ENCODE peak calls at places on chromosomes 1 and 21, in four cellular contexts. K, S, R and O are unnamed samples. For H3K4me1, the result is how much of the 10 kb centered on the place peaks cover.

GRCh38 chr21:26918318-26919065 is 48.4 kb downstream of the ADAMTS5 start:
- DNase-seq in S (no peak), R (no peak), K (no peak), O (no peak)

GRCh38 chr1:52662645-52663313 is 29.8 kb downstream of the SHISAL2A start:
- DNase-seq in S (peak), K (no peak), R (no peak), O (no peak)

GRCh38 chr1:222631611-222632208 is 13.8 kb downstream of the MIA3 start:
- DNase-seq in S (no peak), R (no peak), K (no peak), O (no peak)

GRCh38 chr1:89310505-89310904 is 37.8 kb upstream of the GBP5 start:
- DNase-seq in K (no peak), S (no peak), R (no peak), O (no peak)

GRCh38 chr1:185170291-185170848 is 13.4 kb downstream of the SWT1 start:
- DNase-seq in S (peak), R (no peak), K (no peak), O (peak)

GRCh38 chr1:164559342-164560070 is 522 bp downstream of the PBX1 start:
- DNase-seq in R (peak), S (peak), K (peak), O (peak)

GRCh38 chr21:45373991-45374816 is 30.8 kb upstream of the COL18A1 start:
- DNase-seq in S (no peak), R (peak), K (no peak), O (no peak)

GRCh38 chr1:169108897-169109560 is 2.5 kb downstream of the ATP1B1 start:
- DNase-seq in R (no peak), S (no peak), K (no peak), O (peak)

GRCh38 chr1:110728388-110728787 is 53.6 kb upstream of the KCNA3 start:
- DNase-seq in K (no peak), R (no peak), S (no peak), O (no peak)

GRCh38 chr1:6185635-6186382 is 5.7 kb upstream of the CHD5 start:
- DNase-seq in K (no peak), S (no peak), R (no peak), O (peak)

GRCh38 chr1:218284377-218284916 is 646 bp upstream of the RRP15 start:
- DNase-seq in R (no peak), K (no peak), S (no peak), O (no peak)

GRCh38 chr21:37072239-37072987 is 458 bp downstream of the PIGP start:
- DNase-seq in S (peak), K (peak), R (peak), O (peak)

GRCh38 chr1:187051618-187052232 is 223.0 kb downstream of the PLA2G4A start:
- DNase-seq in S (peak), K (no peak), R (no peak), O (peak)

GRCh38 chr1:20153000-20153418 is 13.9 kb downstream of the PLA2G2F start:
- DNase-seq in R (peak), K (peak), S (no peak), O (no peak)

GRCh38 chr1:231026576-231026975 is 13.5 kb downstream of the FAM89A start:
- DNase-seq in R (no peak), S (no peak), K (no peak), O (no peak)

GRCh38 chr1:21775985-21776562 is 6.9 kb downstream of the USP48 start:
- DNase-seq in K (no peak), R (no peak), S (no peak), O (no peak)
- H3K4me1 ChIP-seq in K (under half), R (under half), S (under half), O (under half)

GRCh38 chr1:198918920-198919319 is 280.1 kb downstream of the PTPRC start:
- DNase-seq in R (no peak), S (peak), K (no peak), O (no peak)

GRCh38 chr1:198919667-198920398 is 281.0 kb downstream of the PTPRC start:
- DNase-seq in K (no peak), R (no peak), S (peak), O (no peak)

GRCh38 chr1:198923940-198924339 is 285.1 kb downstream of the PTPRC start:
- DNase-seq in K (no peak), S (no peak), R (no peak), O (no peak)

GRCh38 chr1:198925575-198925974 is 286.7 kb downstream of the PTPRC start:
- DNase-seq in R (no peak), S (no peak), K (no peak), O (no peak)

GRCh38 chr1:198922638-198923430 is 284.0 kb downstream of the PTPRC start:
- DNase-seq in K (no peak), S (no peak), R (no peak), O (no peak)
- H3K4me1 ChIP-seq in K (under half), S (under half), R (under half), O (under half)

GRCh38 chr1:26239936-26240335 is 5.9 kb downstream of the CEP85 start:
- DNase-seq in S (no peak), R (no peak), K (no peak), O (no peak)

GRCh38 chr1:26234644-26235384 is 814 bp downstream of the CEP85 start:
- DNase-seq in R (no peak), K (no peak), S (peak), O (peak)

GRCh38 chr1:26233903-26234643 is at the start of gene CEP85:
- DNase-seq in S (peak), K (peak), R (peak), O (peak)

DNA sequence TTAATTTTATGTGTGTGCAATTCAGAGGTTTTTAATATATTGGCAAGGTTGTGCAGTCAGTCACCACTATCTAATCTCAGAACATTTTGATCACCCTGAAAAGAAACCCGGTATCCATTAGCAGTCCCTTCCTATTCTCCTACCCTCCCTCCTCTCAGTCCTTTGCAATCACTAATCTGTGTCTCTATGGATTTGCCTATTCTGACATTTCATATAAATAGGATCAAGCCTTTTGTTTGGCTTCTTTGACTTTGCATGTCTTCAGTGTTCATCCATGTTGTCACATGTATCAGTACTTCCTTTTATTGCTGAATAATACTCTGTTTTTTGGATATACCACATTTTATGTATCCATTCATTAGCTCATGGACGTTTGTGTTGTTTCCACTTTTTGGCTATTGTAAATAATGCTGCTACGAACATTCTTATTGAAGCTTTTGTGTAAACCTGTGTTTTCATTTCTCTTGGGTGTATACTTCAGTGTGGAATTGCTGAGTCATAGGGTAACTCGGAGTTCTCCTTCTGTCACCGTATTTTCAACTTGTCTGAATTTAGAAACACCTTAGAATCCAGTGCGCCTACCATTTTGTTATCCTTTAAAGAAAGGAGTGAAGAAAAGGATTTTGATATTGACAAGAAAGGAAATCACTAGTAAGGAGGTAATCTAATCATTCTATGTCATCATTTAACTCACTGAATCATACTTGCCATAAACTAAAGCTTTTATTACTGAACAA is 3.4 kb downstream of the CEP85 start:
- DNase-seq in R (no peak), K (no peak), S (peak), O (no peak)
- H3K4me1 ChIP-seq in R (under half), K (under half), S (under half), O (under half)

DNA sequence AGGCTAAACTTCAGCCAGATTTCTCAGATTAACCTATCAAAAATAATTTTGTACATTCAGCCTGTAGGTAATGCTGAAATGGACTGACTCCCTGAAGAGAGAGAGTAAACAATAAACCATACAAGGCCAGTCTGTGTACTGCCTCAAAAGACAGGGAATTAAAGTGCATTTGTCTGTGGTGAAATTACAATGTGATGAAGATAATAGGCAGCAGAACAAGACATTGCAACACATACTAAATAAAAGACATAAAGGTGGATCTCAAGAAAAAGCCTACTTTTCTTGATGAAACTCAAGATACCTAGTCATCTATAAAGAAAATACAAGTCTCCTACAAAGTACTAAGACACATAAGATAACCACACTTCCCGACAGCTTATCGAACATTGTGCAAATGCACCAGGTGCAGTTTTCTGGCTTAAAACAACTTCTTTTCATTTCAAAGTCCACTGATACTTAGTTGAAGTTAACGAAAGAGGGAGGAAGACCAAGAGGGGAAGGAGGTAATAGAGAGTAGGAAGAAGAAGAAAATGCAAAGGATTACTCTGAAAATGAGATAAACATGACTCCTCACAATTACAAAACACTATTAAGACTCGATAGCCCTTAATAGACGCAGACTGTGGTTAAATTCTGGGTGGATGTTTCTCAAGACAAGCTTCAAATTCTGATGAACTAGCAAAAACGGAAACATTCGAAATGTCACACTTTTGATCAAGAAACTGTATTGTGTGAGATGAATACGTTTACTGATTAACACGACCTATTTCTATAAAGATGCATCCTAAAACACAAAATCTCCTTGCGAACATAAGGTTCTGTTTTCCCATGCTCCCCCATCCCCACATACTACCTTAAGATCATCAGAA is 2.0 kb downstream of the HNRNPR start:
- DNase-seq in S (peak), R (no peak), K (no peak), O (no peak)
- H3K4me1 ChIP-seq in S (under half), R (under half), K (under half), O (under half)

GRCh38 chr1:160552425-160552824 is 26.9 kb downstream of the CD84 start:
- DNase-seq in S (no peak), R (no peak), K (no peak), O (no peak)

GRCh38 chr1:160550572-160551034 is 27.5 kb upstream of the SLAMF6 start:
- DNase-seq in S (no peak), K (no peak), R (no peak), O (peak)

GRCh38 chr1:160549665-160550006 is 26.6 kb upstream of the SLAMF6 start:
- DNase-seq in S (no peak), R (no peak), K (no peak), O (no peak)

GRCh38 chr1:160548960-160549664 is 26.1 kb upstream of the SLAMF6 start:
- DNase-seq in R (no peak), K (no peak), S (no peak), O (peak)

GRCh38 chr1:160553778-160554177 is 25.5 kb downstream of the CD84 start:
- DNase-seq in S (no peak), K (no peak), R (no peak), O (no peak)
- H3K4me1 ChIP-seq in S (under half), K (under half), R (under half), O (under half)

DNA sequence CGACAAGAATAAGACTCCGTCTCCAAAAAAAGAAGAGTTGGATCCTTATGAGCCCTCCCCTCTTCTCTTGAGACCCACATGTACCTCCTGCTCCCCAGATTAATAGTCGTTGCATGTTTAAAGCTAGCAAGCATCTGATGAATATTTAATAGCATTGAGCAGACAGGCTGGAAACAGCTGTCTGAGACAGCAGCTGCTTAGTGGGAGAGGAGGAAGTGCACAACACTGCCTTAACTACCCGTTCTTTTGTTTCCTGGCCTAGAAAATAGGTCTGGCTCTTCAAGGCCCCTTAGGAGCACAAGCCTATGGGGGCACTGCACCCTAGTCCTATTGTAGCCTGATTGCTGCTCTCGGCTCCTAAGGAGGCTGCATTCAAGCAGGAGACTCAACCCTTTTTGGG is 17.3 kb upstream of the TMEM39B start:
- DNase-seq in S (no peak), K (no peak), R (no peak), O (no peak)
- H3K4me1 ChIP-seq in S (under half), K (under half), R (under half), O (under half)

GRCh38 chr1:226870026-226870322 is 442 bp upstream of the PSEN2 start:
- DNase-seq in R (no peak), S (peak), K (no peak), O (no peak)
- H3K4me1 ChIP-seq in R (under half), S (under half), K (under half), O (under half)

DNA sequence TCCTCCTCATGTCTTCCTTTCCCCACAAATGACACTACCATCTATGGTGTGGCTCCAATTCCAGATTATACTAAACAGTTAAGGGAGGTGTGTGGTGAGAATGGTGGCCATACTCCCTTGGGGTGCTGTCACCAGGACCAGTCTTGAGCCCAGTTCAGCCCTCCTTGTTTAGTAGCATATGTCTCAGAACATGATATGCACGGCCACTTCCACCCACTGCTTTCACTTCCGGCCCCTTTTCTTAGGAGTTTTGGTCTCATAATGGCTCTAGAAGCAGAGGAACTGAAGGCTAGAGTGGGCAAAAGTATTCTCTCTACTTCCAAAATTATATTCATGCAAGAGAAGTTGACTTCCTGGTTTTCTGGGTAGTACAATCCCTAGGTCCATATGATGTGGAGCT is 45.3 kb upstream of the CACNA1E start:
- DNase-seq in R (no peak), S (no peak), K (no peak), O (no peak)
- H3K4me1 ChIP-seq in R (under half), S (under half), K (under half), O (under half)

GRCh38 chr1:21899972-21900371 is 37.1 kb downstream of the HSPG2 start:
- DNase-seq in S (no peak), R (peak), K (no peak), O (no peak)
- H3K4me1 ChIP-seq in S (under half), R (under half), K (half or more), O (under half)